ENCODE peak calls at places on chromosomes 1 and 21, in eight cellular contexts. C is right lobe of liver, I is fibroblast of lung, T is cardiac muscle cell, M is left ventricle myocardium inferior, B is HCT116, X is body of pancreas, D is osteoblast. S is an unnamed sample. For H3K36me3, the result is how much of the 10 kb centered on the place peaks cover.

GRCh38 chr1:118947003-118947765 is 41.0 kb downstream of the TBX15 start:
- DNase-seq in X (no peak), B (no peak), T (no peak), I (peak), D (no peak), M (no peak), C (no peak), S (no peak)

GRCh38 chr1:47797555-47797954 is 199.6 kb downstream of the TRABD2B start:
- DNase-seq in D (peak), M (no peak), B (no peak), C (no peak), I (no peak), X (no peak), T (no peak), S (no peak)

GRCh38 chr1:156920233-156921052 is at the start of gene LRRC71:
- DNase-seq in B (peak), C (no peak), T (peak), M (peak), I (peak), D (peak), X (peak), S (peak)

GRCh38 chr1:8340456-8340855 is 22.5 kb downstream of the SLC45A1 start:
- DNase-seq in B (no peak), C (no peak), I (no peak), D (no peak), M (no peak), X (no peak), T (no peak), S (no peak)

GRCh38 chr1:110336300-110337039 is 2.7 kb upstream of the RBM15 start:
- DNase-seq in T (peak), I (no peak), B (peak), X (peak), C (no peak), D (no peak), M (no peak), S (peak)

GRCh38 chr1:234927968-234928635 is 200.5 kb downstream of the TOMM20 start:
- DNase-seq in M (no peak), D (peak), T (no peak), X (no peak), B (no peak), C (no peak), I (peak), S (no peak)

GRCh38 chr1:167629681-167630567 is at the start of gene RCSD1:
- DNase-seq in T (peak), D (peak), X (no peak), B (no peak), C (peak), I (peak), M (peak), S (no peak)

GRCh38 chr1:147494998-147495580 is 46.2 kb upstream of the BCL9 start:
- DNase-seq in I (peak), C (peak), T (peak), M (peak), X (peak), B (peak), D (no peak), S (peak)

GRCh38 chr1:5379176-5379759 is 613.0 kb downstream of the NPHP4 start:
- DNase-seq in X (no peak), C (peak), B (no peak), M (no peak), T (no peak), D (no peak), I (no peak), S (no peak)

GRCh38 chr1:212288614-212289013 is 3.4 kb downstream of the PPP2R5A start:
- DNase-seq in T (no peak), I (peak), C (no peak), M (no peak), B (no peak), D (peak), X (no peak), S (no peak)

GRCh38 chr1:176193663-176194062 is 13.4 kb downstream of the COP1 start:
- DNase-seq in B (no peak), X (no peak), C (no peak), T (no peak), D (no peak), M (no peak), I (no peak), S (no peak)

GRCh38 chr1:68442006-68442405 is 7.7 kb downstream of the RPE65 start:
- DNase-seq in I (no peak), B (no peak), X (no peak), D (no peak), C (no peak), T (no peak), M (no peak), S (no peak)

GRCh38 chr1:177236967-177237366 is 66.2 kb downstream of the BRINP2 start:
- DNase-seq in I (no peak), B (no peak), M (no peak), T (no peak), D (no peak), X (no peak), C (no peak), S (no peak)

GRCh38 chr1:226939439-226940028 is 560 bp upstream of the COQ8A start:
- DNase-seq in T (peak), C (peak), D (peak), X (peak), M (peak), I (no peak), B (no peak), S (no peak)

GRCh38 chr1:20150969-20151368 is 11.8 kb downstream of the PLA2G2F start:
- DNase-seq in D (peak), X (peak), M (no peak), I (no peak), C (no peak), B (no peak), T (no peak), S (no peak)

GRCh38 chr1:29318724-29319123 is 82.4 kb downstream of the PTPRU start:
- DNase-seq in M (no peak), X (no peak), T (no peak), C (no peak), B (no peak), I (no peak), D (peak), S (no peak)

GRCh38 chr1:36355811-36356210 is 29.9 kb downstream of the STK40 start:
- DNase-seq in I (no peak), B (no peak), X (no peak), M (no peak), D (peak), T (no peak), C (no peak), S (no peak)
- H3K36me3 ChIP-seq in I (under half), B (under half), X (under half), M (half or more), D (under half), T (under half), C (under half), S (under half)

GRCh38 chr1:93668121-93668520 is 13.5 kb downstream of the BCAR3 start:
- DNase-seq in D (no peak), X (no peak), T (no peak), B (no peak), C (no peak), M (no peak), I (no peak), S (no peak)

GRCh38 chr1:93667642-93668041 is 14.0 kb downstream of the BCAR3 start:
- DNase-seq in B (no peak), X (no peak), D (no peak), C (no peak), T (no peak), I (no peak), M (no peak), S (peak)

GRCh38 chr1:93670141-93670540 is 11.5 kb downstream of the BCAR3 start:
- DNase-seq in I (peak), B (peak), M (peak), X (no peak), C (no peak), T (no peak), D (peak), S (no peak)

GRCh38 chr1:93668951-93669350 is 12.7 kb downstream of the BCAR3 start:
- DNase-seq in I (no peak), T (no peak), X (no peak), M (no peak), C (no peak), B (no peak), D (no peak), S (no peak)

DNA sequence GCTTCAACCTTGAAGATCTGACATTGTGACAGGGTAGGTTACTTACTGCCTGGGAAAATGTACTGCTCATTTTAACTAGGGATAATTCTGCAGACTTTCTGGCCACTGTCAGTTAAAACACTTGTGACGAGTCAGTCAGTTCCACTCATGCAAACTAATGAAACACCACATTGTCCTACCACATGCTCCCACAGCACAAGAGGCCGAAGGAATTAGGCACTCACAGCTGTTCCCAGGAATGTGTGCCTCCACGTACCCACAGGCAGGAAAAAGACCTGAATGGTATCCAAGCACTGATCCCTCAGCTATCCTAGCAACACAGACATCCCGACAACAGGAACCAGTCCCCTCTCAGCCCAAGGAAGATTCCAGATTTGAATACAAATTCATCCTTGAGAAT is 12.3 kb downstream of the BCAR3 start:
- DNase-seq in I (peak), T (no peak), D (no peak), X (no peak), M (no peak), B (no peak), C (no peak), S (no peak)
- H3K36me3 ChIP-seq in I (under half), T (under half), D (under half), X (under half), M (under half), B (under half), C (under half), S (under half)

DNA sequence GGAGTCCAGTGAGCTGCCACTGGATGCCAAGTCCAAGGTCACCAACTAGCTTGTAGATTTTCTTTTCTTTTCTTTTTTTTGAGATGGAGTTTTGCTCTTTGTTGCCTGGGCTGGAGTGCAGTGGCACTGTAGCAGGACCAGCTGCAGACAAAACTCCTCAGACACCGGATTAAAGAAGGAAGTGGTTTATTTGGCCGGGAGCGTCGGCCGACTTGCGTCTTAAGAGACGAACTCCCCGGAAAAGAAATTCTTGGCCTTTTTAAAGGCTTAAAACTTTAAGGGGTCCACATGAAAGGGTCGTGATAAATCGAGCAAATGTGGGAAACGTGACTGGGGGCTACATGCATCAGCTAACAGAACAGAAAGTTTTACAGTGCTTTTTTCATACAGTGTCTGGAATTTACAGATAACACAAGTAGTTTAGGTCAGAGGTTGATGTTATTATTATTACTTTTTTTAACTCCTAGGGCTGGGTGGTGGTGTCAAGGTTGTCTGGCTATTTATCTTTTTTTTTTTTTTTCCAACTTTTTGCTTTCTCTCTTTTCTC is 36.4 kb upstream of the CFAP126 start:
- DNase-seq in I (no peak), C (no peak), B (no peak), T (no peak), M (no peak), X (no peak), D (no peak), S (no peak)
- H3K36me3 ChIP-seq in I (under half), C (under half), B (under half), T (under half), M (under half), X (under half), D (under half), S (under half)

GRCh38 chr1:246901874-246902273 is 29.9 kb downstream of the AHCTF1 start:
- DNase-seq in I (no peak), T (no peak), B (no peak), X (no peak), M (no peak), C (no peak), D (no peak), S (no peak)
- H3K36me3 ChIP-seq in I (under half), T (half or more), B (half or more), X (under half), M (half or more), C (under half), D (half or more), S (under half)

GRCh38 chr1:163144418-163144817 is 58.3 kb downstream of the RGS5 start:
- DNase-seq in B (no peak), C (no peak), I (no peak), T (no peak), D (no peak), M (no peak), X (no peak), S (no peak)
- H3K36me3 ChIP-seq in B (under half), C (under half), I (under half), T (under half), D (under half), M (under half), X (under half), S (under half)

DNA sequence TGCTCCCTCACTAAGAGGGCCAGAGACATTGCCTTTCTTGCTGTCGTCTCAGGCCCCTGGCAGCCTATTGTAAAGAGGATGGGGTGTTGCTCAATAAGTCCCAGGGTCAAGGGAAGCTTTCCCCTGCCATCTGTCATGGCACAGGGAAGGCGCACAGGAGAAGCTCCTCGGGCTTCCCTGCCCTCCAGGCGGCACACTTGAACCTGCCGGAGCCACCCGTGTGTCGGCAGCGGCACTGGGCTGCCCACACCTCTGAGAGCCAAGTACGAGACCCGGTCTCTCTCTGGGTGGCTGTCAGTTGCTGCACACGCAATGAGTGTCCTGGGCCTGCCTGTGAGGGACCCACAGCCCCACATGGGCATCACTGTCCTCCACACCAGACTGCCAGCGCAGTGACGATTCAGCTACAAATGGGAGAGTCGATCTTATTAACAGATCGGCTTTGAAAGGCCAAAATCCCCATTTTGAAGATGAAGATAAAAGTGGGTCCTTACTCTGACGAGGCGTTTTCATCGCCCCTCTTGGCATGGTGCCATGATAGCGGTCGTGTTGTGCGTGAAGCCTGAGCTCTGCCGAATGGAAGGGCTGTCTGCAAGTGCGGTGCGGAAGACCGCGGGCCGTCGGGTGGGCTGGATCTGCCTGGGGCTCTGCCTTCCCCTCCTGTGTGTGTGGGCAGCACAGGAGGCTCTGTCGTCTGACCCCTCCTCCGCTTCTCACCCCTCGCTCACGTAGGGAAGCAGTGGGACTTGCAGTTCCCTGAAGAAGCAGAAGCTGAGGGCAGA is 29.2 kb upstream of the PDXK start:
- DNase-seq in I (no peak), C (no peak), D (peak), X (no peak), M (no peak), B (no peak), T (no peak), S (no peak)
- H3K36me3 ChIP-seq in I (under half), C (under half), D (half or more), X (under half), M (half or more), B (half or more), T (half or more), S (under half)

S was measured in Caco-2.